ENCODE peak calls at places on chromosome X, in four cellular contexts. One of them, this sample, is unnamed.

GRCh38 chrX:10574663-10575062 is 45.7 kb downstream of the MID1 start:
- DNase-seq in HepG2: no peak
- DNase-seq in K562: no peak
- DNase-seq in GM12878: no peak
- DNase-seq in this sample: no peak

GRCh38 chrX:117274943-117275342 is 812.2 kb upstream of the CT83 start:
- DNase-seq in HepG2: no peak
- DNase-seq in K562: no peak
- DNase-seq in GM12878: no peak
- DNase-seq in this sample: no peak

GRCh38 chrX:156001001-156001666 is 3.6 kb downstream of the IL9R start:
- DNase-seq in HepG2: no peak
- DNase-seq in K562: peak
- DNase-seq in GM12878: no peak
- DNase-seq in this sample: no peak

GRCh38 chrX:37349131-37350033 is at the start of gene PRRG1:
- DNase-seq in HepG2: peak
- DNase-seq in K562: peak
- DNase-seq in GM12878: no peak
- DNase-seq in this sample: peak

GRCh38 chrX:37627602-37628001 is 56.1 kb downstream of the LANCL3 start:
- DNase-seq in HepG2: no peak
- DNase-seq in K562: no peak
- DNase-seq in GM12878: no peak
- DNase-seq in this sample: no peak

GRCh38 chrX:130975947-130976346 is 72.9 kb upstream of the ENOX2 start:
- DNase-seq in HepG2: peak
- DNase-seq in K562: peak
- DNase-seq in GM12878: no peak
- DNase-seq in this sample: peak

GRCh38 chrX:72060196-72060974 is 71.3 kb downstream of the RTL5 start:
- DNase-seq in HepG2: no peak
- DNase-seq in K562: no peak
- DNase-seq in GM12878: no peak
- DNase-seq in this sample: no peak

GRCh38 chrX:110448459-110448858 is 89.8 kb downstream of the RTL9 start:
- DNase-seq in HepG2: no peak
- DNase-seq in K562: no peak
- DNase-seq in GM12878: no peak
- DNase-seq in this sample: no peak

GRCh38 chrX:104432321-104432720 is 133.7 kb upstream of the IL1RAPL2 start:
- DNase-seq in HepG2: no peak
- DNase-seq in K562: no peak
- DNase-seq in GM12878: no peak
- DNase-seq in this sample: no peak

GRCh38 chrX:32408389-32408788 is 803.0 kb downstream of the DMD start:
- DNase-seq in HepG2: no peak
- DNase-seq in K562: peak
- DNase-seq in GM12878: no peak
- DNase-seq in this sample: no peak

GRCh38 chrX:16386126-16386525 is 218.8 kb downstream of the MAGEB17 start:
- DNase-seq in HepG2: no peak
- DNase-seq in K562: no peak
- DNase-seq in GM12878: no peak
- DNase-seq in this sample: no peak

GRCh38 chrX:22594771-22595170 is 322.1 kb downstream of the CBLL2 start:
- DNase-seq in HepG2: no peak
- DNase-seq in K562: no peak
- DNase-seq in GM12878: no peak
- DNase-seq in this sample: no peak

GRCh38 chrX:130896026-130896425 is 7.0 kb downstream of the ENOX2 start:
- DNase-seq in HepG2: no peak
- DNase-seq in K562: no peak
- DNase-seq in GM12878: no peak
- DNase-seq in this sample: no peak

GRCh38 chrX:73215263-73215662 is 612 bp upstream of the NAP1L2 start:
- DNase-seq in HepG2: no peak
- DNase-seq in K562: no peak
- DNase-seq in GM12878: no peak
- DNase-seq in this sample: no peak

GRCh38 chrX:72137846-72138455 is 6.2 kb upstream of the RTL5 start:
- DNase-seq in HepG2: no peak
- DNase-seq in K562: no peak
- DNase-seq in GM12878: no peak
- DNase-seq in this sample: no peak

GRCh38 chrX:153766098-153766817 is 2.2 kb downstream of the PLXNB3 start:
- DNase-seq in HepG2: peak
- DNase-seq in K562: peak
- DNase-seq in GM12878: no peak
- DNase-seq in this sample: no peak

GRCh38 chrX:52934704-52935468 is 23.4 kb downstream of the FAM156A start:
- DNase-seq in HepG2: peak
- DNase-seq in K562: peak
- DNase-seq in GM12878: peak
- DNase-seq in this sample: peak

DNA sequence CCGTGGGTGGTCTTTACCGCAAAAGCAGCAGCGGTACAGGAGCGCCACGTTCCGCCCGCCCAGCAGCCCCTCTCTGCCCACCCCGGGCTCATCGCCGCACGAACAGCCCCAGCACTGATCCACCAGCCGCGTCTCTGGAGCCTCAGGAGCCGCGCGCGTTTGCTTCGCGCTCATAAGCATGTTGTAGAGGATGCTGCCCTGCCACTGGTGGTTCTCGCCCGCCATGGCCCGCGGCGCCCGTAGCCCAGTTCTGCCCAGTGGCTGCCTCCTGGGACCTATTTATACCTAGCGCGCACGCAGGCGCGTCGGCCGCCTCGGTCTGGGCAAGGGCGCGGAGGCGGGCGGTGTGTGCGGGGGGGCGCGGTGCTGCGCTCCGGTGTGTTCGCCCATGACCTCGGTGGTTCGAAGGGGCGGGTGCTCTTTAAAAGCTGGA is at the start of gene NR0B1:
- DNase-seq in HepG2: no peak
- DNase-seq in K562: no peak
- DNase-seq in GM12878: no peak
- DNase-seq in this sample: no peak
- TF ChIP-seq FOXM1 in HepG2: no peak
- TF ChIP-seq FOXM1 in K562: no peak
- TF ChIP-seq FOXM1 in GM12878: no peak
- TF ChIP-seq FOXM1 in this sample: no peak

GRCh38 chrX:43861750-43862149 is 20.5 kb downstream of the MAOB start:
- DNase-seq in HepG2: peak
- DNase-seq in K562: no peak
- DNase-seq in GM12878: no peak
- DNase-seq in this sample: no peak

GRCh38 chrX:43866423-43866822 is 15.8 kb downstream of the MAOB start:
- DNase-seq in HepG2: no peak
- DNase-seq in K562: no peak
- DNase-seq in GM12878: no peak
- DNase-seq in this sample: no peak

GRCh38 chrX:43862434-43862833 is 19.8 kb downstream of the MAOB start:
- DNase-seq in HepG2: no peak
- DNase-seq in K562: no peak
- DNase-seq in GM12878: no peak
- DNase-seq in this sample: no peak

GRCh38 chrX:43865791-43866190 is 16.5 kb downstream of the MAOB start:
- DNase-seq in HepG2: no peak
- DNase-seq in K562: no peak
- DNase-seq in GM12878: no peak
- DNase-seq in this sample: no peak

GRCh38 chrX:43860646-43861370 is 21.4 kb downstream of the MAOB start:
- DNase-seq in HepG2: peak
- DNase-seq in K562: no peak
- DNase-seq in GM12878: no peak
- DNase-seq in this sample: no peak
- TF ChIP-seq TARDBP in HepG2: no peak
- TF ChIP-seq TARDBP in K562: no peak
- TF ChIP-seq TARDBP in GM12878: no peak
- TF ChIP-seq TARDBP in this sample: no peak

GRCh38 chrX:138845791-138846190 is 134.3 kb upstream of the FGF13 start:
- DNase-seq in HepG2: no peak
- DNase-seq in K562: no peak
- DNase-seq in GM12878: no peak
- DNase-seq in this sample: no peak

GRCh38 chrX:138849521-138849920 is 138.0 kb upstream of the FGF13 start:
- DNase-seq in HepG2: no peak
- DNase-seq in K562: no peak
- DNase-seq in GM12878: no peak
- DNase-seq in this sample: no peak

DNA sequence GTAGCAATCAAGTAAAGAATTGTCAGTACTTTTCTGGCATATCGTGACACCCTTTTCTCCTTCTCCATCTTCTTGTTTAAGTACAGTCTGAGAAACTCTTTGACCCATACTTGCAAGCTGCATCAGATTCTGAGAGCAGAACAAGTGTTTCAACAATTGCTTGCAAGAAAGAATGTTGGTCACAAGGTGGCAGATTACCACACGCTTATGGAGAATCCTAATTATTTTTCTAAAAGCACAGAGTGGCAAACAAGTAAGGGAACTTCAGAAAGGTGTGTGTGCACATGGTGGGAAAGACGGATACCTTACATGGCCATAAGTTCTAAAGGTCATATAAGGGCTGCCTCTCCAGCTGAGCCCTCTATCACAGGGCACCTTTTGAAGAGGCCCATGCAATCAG is 136.4 kb upstream of the FGF13 start:
- DNase-seq in HepG2: no peak
- DNase-seq in K562: no peak
- DNase-seq in GM12878: no peak
- DNase-seq in this sample: no peak
- TF ChIP-seq FOXM1 in HepG2: no peak
- TF ChIP-seq FOXM1 in K562: no peak
- TF ChIP-seq FOXM1 in GM12878: no peak
- TF ChIP-seq FOXM1 in this sample: no peak

GRCh38 chrX:19334945-19335626 is 8.6 kb upstream of the PDHA1 start:
- DNase-seq in HepG2: peak
- DNase-seq in K562: peak
- DNase-seq in GM12878: peak
- DNase-seq in this sample: peak
- TF ChIP-seq TARDBP in HepG2: no peak
- TF ChIP-seq TARDBP in K562: no peak
- TF ChIP-seq TARDBP in GM12878: no peak
- TF ChIP-seq TARDBP in this sample: no peak

This sample was measured in HEK293T.